ENCODE peak calls at places on chromosome 9, in seven cellular contexts. E is heart left ventricle, Q is lower leg skin, N is fibroblast of pulmonary artery, X is OCI-LY7, V is progenitor cell of endocrine pancreas, B is dorsolateral prefrontal cortex. D is an unnamed sample.

GRCh38 chr9:127809562-127810377 is 7.1 kb downstream of the FPGS start:
- DNase-seq in E (no peak), Q (no peak), N (no peak), X (peak; percentile 68), V (peak; percentile 32), B (no peak), D (no peak)

GRCh38 chr9:86529496-86530275 is 175.5 kb upstream of the TUT7 start:
- DNase-seq in E (no peak), Q (no peak), N (no peak), X (no peak), V (no peak), B (no peak), D (no peak)

GRCh38 chr9:137129089-137129455 is 9.9 kb upstream of the GRIN1 start:
- DNase-seq in E (peak; percentile 65), Q (no peak), N (peak; percentile 17), X (no peak), V (no peak), B (no peak), D (peak; percentile 17)

GRCh38 chr9:111197251-111197650 is 132.8 kb downstream of the OR2K2 start:
- DNase-seq in E (no peak), Q (no peak), N (no peak), X (no peak), V (no peak), B (no peak), D (no peak)

GRCh38 chr9:98657897-98658296 is 50.8 kb downstream of the GABBR2 start:
- DNase-seq in E (no peak), Q (no peak), N (peak; percentile 45), X (no peak), V (no peak), B (no peak), D (no peak)

GRCh38 chr9:137083418-137084004 is 3.3 kb upstream of the MAN1B1 start:
- DNase-seq in E (no peak), Q (peak; percentile 81), N (peak; percentile 93), X (no peak), V (no peak), B (peak; percentile 83), D (peak; percentile 96)

GRCh38 chr9:93578844-93579243 is 2.5 kb downstream of the PHF2 start:
- DNase-seq in E (no peak), Q (no peak), N (no peak), X (no peak), V (no peak), B (no peak), D (no peak)

GRCh38 chr9:2164268-2164667 is 149.1 kb downstream of the SMARCA2 start:
- DNase-seq in E (no peak), Q (no peak), N (no peak), X (no peak), V (no peak), B (no peak), D (no peak)

GRCh38 chr9:131094622-131095021 is 1.7 kb upstream of the AIF1L start:
- DNase-seq in E (peak; percentile 67), Q (no peak), N (peak; percentile 40), X (no peak), V (no peak), B (no peak), D (peak; percentile 33)

GRCh38 chr9:75121914-75122558 is 33.7 kb downstream of the OSTF1 start:
- DNase-seq in E (no peak), Q (no peak), N (no peak), X (no peak), V (no peak), B (no peak), D (no peak)

GRCh38 chr9:122383992-122384461 is 13.2 kb downstream of the PTGS1 start:
- DNase-seq in E (no peak), Q (no peak), N (peak; percentile 50), X (no peak), V (no peak), B (no peak), D (no peak)

GRCh38 chr9:136552117-136552685 is 6.4 kb upstream of the NOTCH1 start:
- DNase-seq in E (no peak), Q (no peak), N (peak; percentile 59), X (peak; percentile 41), V (no peak), B (no peak), D (peak; percentile 42)

GRCh38 chr9:21017092-21017491 is 14.3 kb downstream of the HACD4 start:
- DNase-seq in E (no peak), Q (no peak), N (peak; percentile 63), X (no peak), V (no peak), B (no peak), D (peak; percentile 67)

GRCh38 chr9:136117291-136118060 is 1.2 kb downstream of the TMEM250 start:
- DNase-seq in E (peak; percentile 75), Q (no peak), N (peak; percentile 22), X (peak; percentile 59), V (no peak), B (no peak), D (no peak)

GRCh38 chr9:137030528-137030927 is 1.4 kb downstream of the FUT7 start:
- DNase-seq in E (peak; percentile 83), Q (no peak), N (no peak), X (peak; percentile 33), V (no peak), B (no peak), D (no peak)

GRCh38 chr9:68416891-68417570 is 60.6 kb downstream of the PGM5 start:
- DNase-seq in E (no peak), Q (no peak), N (no peak), X (peak; percentile 46), V (no peak), B (no peak), D (no peak)

GRCh38 chr9:78357165-78357873 is 60.4 kb downstream of the PSAT1 start:
- DNase-seq in E (no peak), Q (no peak), N (no peak), X (no peak), V (no peak), B (no peak), D (no peak)

GRCh38 chr9:32708480-32709150 is 73.1 kb upstream of the TAF1L start:
- DNase-seq in E (no peak), Q (no peak), N (no peak), X (no peak), V (no peak), B (no peak), D (no peak)

GRCh38 chr9:1057910-1058309 is 7.8 kb downstream of the DMRT2 start:
- DNase-seq in E (no peak), Q (no peak), N (no peak), X (no peak), V (no peak), B (peak; percentile 87), D (no peak)

GRCh38 chr9:14478175-14479165 is 164.5 kb upstream of the NFIB start:
- DNase-seq in E (no peak), Q (no peak), N (no peak), X (no peak), V (no peak), B (no peak), D (no peak)

GRCh38 chr9:33628865-33629410 is 104.9 kb downstream of the ANKRD18B start:
- DNase-seq in E (no peak), Q (no peak), N (no peak), X (no peak), V (no peak), B (no peak), D (no peak)

DNA sequence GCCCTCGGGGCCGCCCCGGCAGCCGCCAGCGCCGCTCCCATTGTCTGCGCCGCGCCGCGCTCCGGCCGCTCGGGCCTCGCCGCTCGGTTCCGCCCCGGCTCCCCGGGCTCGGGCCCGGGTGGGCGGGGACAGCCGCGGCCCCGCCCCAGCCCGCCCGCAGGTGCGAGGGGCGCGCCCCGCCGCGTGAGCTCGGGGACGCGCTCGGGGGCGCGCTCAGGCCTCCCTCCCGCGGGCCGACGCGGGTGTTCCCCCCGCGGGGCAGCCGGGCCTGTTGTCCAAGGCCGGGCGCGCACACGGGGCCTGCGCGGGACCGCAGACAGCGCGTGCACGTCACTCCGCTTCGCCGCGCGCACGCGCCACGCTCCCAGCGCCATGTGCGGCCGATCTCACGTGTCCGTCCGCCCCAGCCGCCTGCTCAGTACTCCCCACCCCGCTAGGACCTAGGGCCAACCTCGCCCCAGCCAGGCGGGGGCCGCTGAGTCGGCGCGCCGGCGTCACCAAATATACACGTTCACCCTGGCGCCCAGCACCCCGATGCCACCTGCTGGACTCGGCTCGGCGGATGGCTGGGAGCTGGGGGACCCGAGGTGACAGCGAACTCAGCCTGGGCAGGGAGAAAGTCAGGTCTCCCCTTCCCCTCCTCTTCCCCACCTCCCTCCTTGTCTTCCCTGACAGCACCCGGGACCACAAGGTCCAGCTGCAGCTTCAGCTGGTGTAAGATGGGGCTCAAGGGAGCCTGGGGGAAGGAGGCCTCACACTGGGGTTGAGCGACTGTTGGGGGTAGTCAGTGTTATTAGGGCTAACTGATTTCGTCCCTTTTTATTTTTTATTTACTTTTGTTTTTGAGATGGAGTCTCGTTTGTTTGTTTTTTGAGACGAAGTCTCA is 14.3 kb downstream of the GBGT1 start:
- DNase-seq in E (peak; percentile 94), Q (peak; percentile 81), N (peak; percentile 85), X (peak; percentile 92), V (peak; percentile 70), B (peak; percentile 86), D (peak; percentile 71)
- TF ChIP-seq CTCF in E (no peak), Q (no peak), N (no peak), X (peak; percentile 49), V (peak; percentile 35), B (peak; percentile 54), D (peak; percentile 37)

GRCh38 chr9:112969730-112970129 is 42.3 kb downstream of the ZNF883 start:
- DNase-seq in E (no peak), Q (no peak), N (no peak), X (no peak), V (no peak), B (no peak), D (no peak)

GRCh38 chr9:112970939-112971338 is 41.1 kb downstream of the ZNF883 start:
- DNase-seq in E (no peak), Q (no peak), N (peak; percentile 10), X (no peak), V (no peak), B (no peak), D (no peak)

GRCh38 chr9:112971415-112971814 is 40.6 kb downstream of the ZNF883 start:
- DNase-seq in E (no peak), Q (no peak), N (peak; percentile 7), X (peak; percentile 39), V (no peak), B (no peak), D (no peak)
- TF ChIP-seq CTCF in E (no peak), Q (no peak), N (peak; percentile 24), X (peak; percentile 75), V (peak; percentile 55), B (no peak), D (peak; percentile 52)

DNA sequence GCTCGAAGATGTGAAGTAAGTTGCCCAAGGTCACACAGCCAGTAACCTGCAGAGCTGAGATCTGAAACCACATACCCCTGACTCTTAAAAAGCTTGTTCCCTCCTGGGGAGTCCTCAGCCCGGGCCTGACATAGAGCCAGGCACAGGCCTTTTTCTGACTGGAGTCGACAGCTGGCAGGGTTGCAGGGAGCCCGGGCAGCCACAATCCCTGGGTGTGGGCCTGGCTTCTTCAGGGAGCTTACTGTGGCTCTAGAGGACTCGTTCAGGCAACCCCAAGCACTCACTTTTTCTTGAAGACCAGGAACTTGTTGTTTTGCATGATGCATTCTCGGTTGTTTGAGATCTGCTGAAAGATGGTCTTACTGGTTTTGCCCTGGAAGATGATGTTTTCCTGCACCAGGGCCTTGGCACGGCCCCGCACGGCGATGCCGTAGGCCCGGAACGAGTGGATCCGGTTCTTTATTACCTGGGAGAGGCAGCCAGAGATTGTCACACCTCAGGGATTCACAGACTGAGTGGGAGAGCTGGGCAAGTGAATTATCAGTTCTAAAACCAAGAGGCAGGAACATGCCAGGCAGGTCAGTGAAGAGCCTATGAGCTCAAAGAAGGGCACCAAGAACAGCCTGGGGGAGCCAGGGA is 30.0 kb downstream of the POLR1E start:
- DNase-seq in E (no peak), Q (no peak), N (no peak), X (no peak), V (no peak), B (no peak), D (no peak)
- TF ChIP-seq CTCF in E (no peak), Q (no peak), N (no peak), X (no peak), V (no peak), B (no peak), D (no peak)

GRCh38 chr9:34869390-34869789 is 88.7 kb upstream of the PHF24 start:
- DNase-seq in E (no peak), Q (no peak), N (peak; percentile 60), X (peak; percentile 3), V (no peak), B (no peak), D (peak; percentile 16)
- TF ChIP-seq CTCF in E (peak; percentile 25), Q (no peak), N (peak; percentile 61), X (peak; percentile 40), V (peak; percentile 36), B (peak; percentile 30), D (peak; percentile 64)

D was measured in brain microvascular endothelial cell.